ENCODE peak calls at places on chromosome 10, in six cellular contexts. Y is stimulated activated CD8-positive, alpha-beta memory T cell treated with anti-CD3 and anti-CD28 coated beads, Interleukin-4, amount 100 ng/mL, for 24 hours; X is T-cell; K is HL-60; V is NT2/D1; M is progenitor cell of endocrine pancreas. G is an unnamed sample.

GRCh38 chr10:124739996-124740373 is 4.2 kb downstream of the FAM53B start:
- DNase-seq in K (no peak), V (no peak), X (no peak), M (no peak), Y (no peak), G (no peak)

GRCh38 chr10:34479520-34480179 is 335.4 kb downstream of the PARD3 start:
- DNase-seq in X (no peak), V (no peak), M (no peak), Y (no peak), K (no peak), G (no peak)

GRCh38 chr10:70684841-70685457 is 12.6 kb downstream of the ADAMTS14 start:
- DNase-seq in K (no peak), X (no peak), Y (no peak), M (no peak), V (no peak), G (no peak)

GRCh38 chr10:35822316-35822715 is 180.2 kb upstream of the FZD8 start:
- DNase-seq in K (no peak), X (no peak), V (peak), M (peak), Y (no peak), G (no peak)

GRCh38 chr10:95229724-95230627 is 35.9 kb downstream of the ACSM6 start:
- DNase-seq in Y (no peak), X (no peak), V (no peak), M (no peak), K (no peak), G (no peak)

GRCh38 chr10:102627446-102628293 is 16.6 kb upstream of the TRIM8 start:
- DNase-seq in Y (no peak), K (no peak), M (no peak), V (peak), X (no peak), G (no peak)

GRCh38 chr10:97412891-97413304 is 11.8 kb upstream of the RRP12 start:
- DNase-seq in Y (peak), X (no peak), K (no peak), M (no peak), V (no peak), G (no peak)

GRCh38 chr10:131669838-131670237 is 231.0 kb upstream of the PPP2R2D start:
- DNase-seq in V (no peak), Y (no peak), M (no peak), X (no peak), K (no peak), G (no peak)

GRCh38 chr10:119251315-119251708 is 43.9 kb downstream of the GRK5 start:
- DNase-seq in X (no peak), M (no peak), V (no peak), K (no peak), Y (no peak), G (no peak)

GRCh38 chr10:1550291-1550595 is 187.1 kb downstream of the ADARB2 start:
- DNase-seq in Y (no peak), V (no peak), X (no peak), M (no peak), K (no peak), G (no peak)

GRCh38 chr10:92420554-92421275 is 129.7 kb downstream of the MARCHF5 start:
- DNase-seq in M (no peak), X (no peak), Y (no peak), K (no peak), V (no peak), G (no peak)

GRCh38 chr10:55704950-55705349 is 656.1 kb downstream of the ZWINT start:
- DNase-seq in Y (no peak), M (no peak), X (no peak), V (no peak), K (no peak), G (no peak)

G was measured in NK-92 treated with Interleukin-12 subunit alpha and Interleukin-12 subunit beta, amount 100 ng/mL, for 24 hours.